ENCODE peak calls at places on chromosome 19, in six cellular contexts. O is breast epithelium; W is tibial artery; V is cardiac muscle cell; L is GM23338; X is CD4-positive, alpha-beta T cell. M is an unnamed sample.

GRCh38 chr19:11196406-11197287 is 698 bp downstream of the KANK2 start:
- DNase-seq in O (no peak), W (no peak), V (peak), L (peak), X (no peak), M (peak)

GRCh38 chr19:17908244-17908643 is 24.6 kb upstream of the CCDC124 start:
- DNase-seq in O (no peak), W (no peak), V (no peak), L (no peak), X (no peak), M (no peak)

GRCh38 chr19:43582495-43582894 is 6.9 kb downstream of the PINLYP start:
- DNase-seq in O (no peak), W (no peak), V (no peak), L (no peak), X (no peak), M (no peak)

GRCh38 chr19:47444388-47444821 is 25.1 kb upstream of the MEIS3 start:
- DNase-seq in O (no peak), W (no peak), V (no peak), L (peak), X (peak), M (no peak)

GRCh38 chr19:47707135-47707925 is 5.9 kb upstream of the EHD2 start:
- DNase-seq in O (peak), W (peak), V (peak), L (peak), X (peak), M (peak)

GRCh38 chr19:19606021-19606420 is 12.5 kb downstream of the PBX4 start:
- DNase-seq in O (no peak), W (no peak), V (no peak), L (no peak), X (peak), M (no peak)

GRCh38 chr19:35549174-35549788 is 3.9 kb downstream of the TMEM147 start:
- DNase-seq in O (no peak), W (no peak), V (peak), L (peak), X (peak), M (peak)

GRCh38 chr19:17755977-17756670 is 4.8 kb downstream of the FCHO1 start:
- DNase-seq in O (no peak), W (no peak), V (peak), L (peak), X (peak), M (no peak)

GRCh38 chr19:10998045-10998533 is 37.3 kb downstream of the SMARCA4 start:
- DNase-seq in O (no peak), W (peak), V (peak), L (no peak), X (no peak), M (peak)

GRCh38 chr19:42368360-42368759 is 21.7 kb downstream of the CNFN start:
- DNase-seq in O (no peak), W (no peak), V (no peak), L (no peak), X (no peak), M (no peak)

GRCh38 chr19:46386151-46386550 is 27.2 kb downstream of the CCDC8 start:
- DNase-seq in O (no peak), W (no peak), V (no peak), L (no peak), X (no peak), M (no peak)
- H3K27ac ChIP-seq in O (no peak), W (no peak), V (no peak), L (no peak), X (no peak), M (no peak)

DNA sequence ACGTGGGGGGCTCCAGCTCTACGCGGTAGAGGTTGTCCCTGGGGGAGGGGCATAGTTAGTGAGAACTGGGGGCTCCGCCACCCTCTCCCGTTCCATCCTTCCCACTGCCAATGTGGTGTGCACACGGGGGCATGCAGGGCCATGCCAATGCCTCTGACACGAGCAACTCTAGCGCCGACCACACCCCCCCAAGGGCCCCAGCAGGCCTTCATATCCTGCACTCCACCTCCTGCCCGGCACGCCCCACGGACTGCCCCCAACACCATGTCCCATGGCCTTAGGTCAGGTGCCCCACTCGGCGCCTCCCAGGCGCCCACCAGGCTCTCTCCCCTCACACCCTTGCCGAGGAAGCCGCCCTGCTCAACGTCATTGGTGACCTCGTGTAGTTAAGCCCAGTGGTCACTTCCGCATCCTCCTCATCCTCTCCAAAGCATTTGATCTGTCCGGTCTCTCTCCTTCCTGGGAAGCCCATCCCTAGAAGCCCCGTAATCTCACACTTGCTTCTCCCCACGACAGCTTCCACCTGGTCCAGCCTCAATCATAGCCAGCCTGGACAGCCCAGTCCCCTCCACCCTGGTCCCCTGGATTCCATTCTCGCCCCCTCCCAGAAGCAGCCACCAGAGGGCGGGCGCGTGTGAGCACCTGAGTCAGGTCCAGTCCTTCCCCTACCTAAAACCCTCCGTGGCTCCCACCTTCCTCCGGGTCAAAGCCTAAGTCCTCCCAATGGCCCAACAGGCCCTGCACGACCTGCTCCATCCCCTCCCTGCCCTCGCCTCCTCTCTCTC is 2.1 kb downstream of the SEMA6B start:
- DNase-seq in O (no peak), W (no peak), V (no peak), L (peak), X (peak), M (no peak)
- TF ChIP-seq CTCF in O (no peak), W (no peak), V (peak), L (peak), X (no peak), M (no peak)

GRCh38 chr19:45350477-45351058 is 10.0 kb downstream of the KLC3 start:
- DNase-seq in O (no peak), W (no peak), V (no peak), L (no peak), X (no peak), M (no peak)

GRCh38 chr19:45347570-45348366 is 7.2 kb downstream of the KLC3 start:
- DNase-seq in O (no peak), W (no peak), V (no peak), L (no peak), X (no peak), M (no peak)

GRCh38 chr19:45349430-45349941 is 8.9 kb downstream of the KLC3 start:
- DNase-seq in O (no peak), W (no peak), V (no peak), L (no peak), X (no peak), M (no peak)

GRCh38 chr19:45348367-45349125 is 8.0 kb downstream of the KLC3 start:
- DNase-seq in O (no peak), W (no peak), V (no peak), L (no peak), X (no peak), M (no peak)

GRCh38 chr19:45349126-45349415 is 8.5 kb downstream of the KLC3 start:
- DNase-seq in O (no peak), W (no peak), V (no peak), L (no peak), X (no peak), M (no peak)
- H3K27ac ChIP-seq in O (no peak), W (no peak), V (no peak), L (no peak), X (no peak), M (no peak)

DNA sequence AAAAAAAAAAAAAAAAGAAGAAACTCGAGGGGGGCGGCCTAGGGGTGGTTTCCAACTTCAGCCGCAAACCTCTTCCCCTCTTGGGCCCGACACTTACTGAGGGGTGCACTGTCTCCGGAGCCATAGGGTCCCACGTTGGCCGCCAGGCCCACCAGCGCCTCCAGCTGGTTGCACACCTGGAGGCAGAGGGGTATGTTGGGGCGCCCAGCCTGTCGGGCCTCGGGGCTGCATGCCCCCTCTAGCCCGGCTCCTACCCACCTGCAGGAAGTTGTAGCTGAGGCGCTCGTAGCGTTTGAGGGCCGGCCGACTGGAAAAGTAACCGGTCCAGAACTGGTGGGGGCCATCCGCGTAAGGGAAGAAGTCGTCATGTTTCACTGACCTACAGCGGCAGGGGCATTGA is 8.6 kb downstream of the MAN2B1 start:
- DNase-seq in O (no peak), W (no peak), V (no peak), L (no peak), X (no peak), M (no peak)
- TF ChIP-seq CTCF in O (no peak), W (no peak), V (no peak), L (peak), X (no peak), M (no peak)

DNA sequence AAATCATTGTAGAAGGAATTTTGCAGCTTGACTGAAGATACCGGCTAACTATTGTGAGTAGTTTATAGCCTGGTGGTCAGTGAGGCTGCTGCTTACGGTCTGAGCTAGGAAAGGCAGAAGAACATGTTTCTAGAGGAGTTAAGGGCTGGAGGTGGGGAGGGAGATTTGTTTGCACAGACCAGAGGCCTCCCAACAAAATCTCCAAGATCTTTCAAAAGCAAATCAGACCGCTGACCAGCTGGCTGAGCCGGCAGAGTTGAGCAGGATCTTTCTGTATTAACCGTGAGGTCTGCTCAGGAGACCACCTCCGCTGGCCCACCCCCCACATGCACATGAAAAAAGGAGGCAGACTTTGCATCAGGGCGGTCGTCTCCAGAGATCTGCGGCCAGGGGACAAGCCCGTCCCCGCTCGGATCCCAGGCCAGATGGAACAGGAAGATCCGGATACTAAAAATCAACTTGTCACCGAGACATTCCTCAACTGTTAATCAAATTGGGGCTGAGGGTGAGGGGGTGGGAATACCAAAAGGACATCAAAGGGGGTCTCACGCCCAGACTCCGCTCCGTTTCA is 318.8 kb downstream of the ZNF536 start:
- DNase-seq in O (no peak), W (no peak), V (no peak), L (peak), X (no peak), M (no peak)
- H3K27ac ChIP-seq in O (no peak), W (no peak), V (no peak), L (peak), X (no peak), M (no peak)

M was measured in lung.